ENCODE peak calls at places on chromosomes 1 and 21, in five cellular contexts. N is brain microvascular endothelial cell; T is CD8-positive, alpha-beta T cell; F is fibroblast of pulmonary artery; P is neural progenitor cell. E is an unnamed sample.

GRCh38 chr1:157119448-157119847 is 18.7 kb downstream of the ETV3 start:
- DNase-seq in N (no peak), F (no peak), T (no peak), P (no peak), E (no peak)

GRCh38 chr1:154155282-154155681 is 409 bp upstream of the NUP210L start:
- DNase-seq in N (peak), P (no peak), T (no peak), F (peak), E (peak)

GRCh38 chr1:163730366-163730765 is 408.6 kb downstream of the NUF2 start:
- DNase-seq in T (no peak), F (peak), N (no peak), P (no peak), E (peak)

GRCh38 chr1:47708658-47709301 is 270.9 kb downstream of the FOXD2 start:
- DNase-seq in T (no peak), N (peak), F (no peak), P (peak), E (peak)

GRCh38 chr1:231550448-231550781 is 21.9 kb downstream of the TSNAX start:
- DNase-seq in P (peak), N (no peak), T (peak), F (peak), E (peak)

GRCh38 chr1:220526294-220526693 is 1.6 kb upstream of the MARK1 start:
- DNase-seq in F (peak), N (no peak), T (no peak), P (peak), E (no peak)

GRCh38 chr1:245938046-245938435 is 569.0 kb downstream of the SMYD3 start:
- DNase-seq in N (no peak), T (no peak), P (no peak), F (no peak), E (no peak)

GRCh38 chr1:183932412-183932811 is 105.1 kb downstream of the COLGALT2 start:
- DNase-seq in N (peak), F (peak), P (no peak), T (no peak), E (peak)

GRCh38 chr1:17744666-17745563 is 10.2 kb upstream of the ACTL8 start:
- DNase-seq in F (peak), T (no peak), N (no peak), P (no peak), E (no peak)

GRCh38 chr1:212106286-212106792 is 70.8 kb downstream of the DTL start:
- DNase-seq in N (no peak), F (no peak), T (no peak), P (no peak), E (no peak)

GRCh38 chr1:26177182-26177684 is at the start of gene CNKSR1:
- DNase-seq in P (peak), T (no peak), F (no peak), N (no peak), E (no peak)

GRCh38 chr1:12572506-12572905 is 45.5 kb downstream of the DHRS3 start:
- DNase-seq in P (no peak), N (peak), F (peak), T (no peak), E (no peak)

DNA sequence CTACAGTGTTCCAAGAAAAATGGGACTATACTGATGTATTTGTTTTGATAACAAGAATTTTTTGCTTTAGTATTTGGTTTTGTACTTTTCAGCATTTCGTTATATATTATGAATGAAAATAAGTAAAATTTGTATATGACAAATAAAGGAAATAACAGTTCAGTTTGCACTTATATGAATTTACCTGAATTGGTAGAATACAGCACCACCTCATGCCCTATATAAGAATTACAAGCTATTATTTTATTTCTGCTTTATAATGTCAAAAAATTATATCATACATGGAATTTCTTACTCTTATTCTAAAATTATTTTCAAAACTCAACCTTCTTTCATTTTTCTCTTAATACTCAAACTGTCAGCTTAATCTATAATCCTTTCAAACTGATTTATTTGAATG is 14.6 kb downstream of the EFCAB7 start:
- DNase-seq in P (no peak), N (no peak), T (no peak), F (peak), E (peak)
- TF ChIP-seq CTCF in P (peak), N (peak), T (peak), F (peak), E (peak)

GRCh38 chr1:161071886-161072371 is 2.2 kb upstream of the ARHGAP30 start:
- DNase-seq in N (peak), F (peak), T (peak), P (peak), E (peak)
- TF ChIP-seq CTCF in N (peak), F (peak), T (peak), P (peak), E (peak)

GRCh38 chr1:182408435-182409070 is 8.1 kb upstream of the TEDDM1 start:
- DNase-seq in P (no peak), T (no peak), N (no peak), F (no peak), E (no peak)

GRCh38 chr1:182405578-182405977 is 5.1 kb upstream of the TEDDM1 start:
- DNase-seq in N (no peak), F (no peak), P (no peak), T (no peak), E (no peak)

GRCh38 chr1:182407724-182408123 is 7.3 kb upstream of the TEDDM1 start:
- DNase-seq in P (no peak), N (no peak), T (no peak), F (no peak), E (no peak)

GRCh38 chr1:182406006-182406405 is 5.5 kb upstream of the TEDDM1 start:
- DNase-seq in F (no peak), N (no peak), P (no peak), T (no peak), E (no peak)

DNA sequence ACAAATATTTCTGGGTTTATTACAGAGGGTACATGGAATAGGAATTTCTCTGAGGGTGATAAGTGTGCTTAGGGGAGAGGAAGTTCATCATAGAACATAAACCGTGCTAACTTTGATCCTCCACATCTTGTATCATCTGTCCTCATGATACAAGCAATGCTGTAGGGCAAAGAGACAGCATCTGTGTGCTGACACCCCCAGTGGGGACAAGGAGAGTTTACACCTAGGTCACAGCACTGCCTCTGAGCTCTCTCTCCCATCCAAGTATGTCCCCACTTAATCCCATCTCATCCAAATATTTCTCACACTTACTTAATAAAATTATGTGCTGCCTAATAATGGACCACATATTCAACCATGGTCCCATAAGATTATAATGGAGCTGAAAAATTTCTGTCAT is 4.3 kb upstream of the TEDDM1 start:
- DNase-seq in P (no peak), F (no peak), N (no peak), T (no peak), E (no peak)
- TF ChIP-seq CTCF in P (peak), F (no peak), N (no peak), T (no peak), E (no peak)

DNA sequence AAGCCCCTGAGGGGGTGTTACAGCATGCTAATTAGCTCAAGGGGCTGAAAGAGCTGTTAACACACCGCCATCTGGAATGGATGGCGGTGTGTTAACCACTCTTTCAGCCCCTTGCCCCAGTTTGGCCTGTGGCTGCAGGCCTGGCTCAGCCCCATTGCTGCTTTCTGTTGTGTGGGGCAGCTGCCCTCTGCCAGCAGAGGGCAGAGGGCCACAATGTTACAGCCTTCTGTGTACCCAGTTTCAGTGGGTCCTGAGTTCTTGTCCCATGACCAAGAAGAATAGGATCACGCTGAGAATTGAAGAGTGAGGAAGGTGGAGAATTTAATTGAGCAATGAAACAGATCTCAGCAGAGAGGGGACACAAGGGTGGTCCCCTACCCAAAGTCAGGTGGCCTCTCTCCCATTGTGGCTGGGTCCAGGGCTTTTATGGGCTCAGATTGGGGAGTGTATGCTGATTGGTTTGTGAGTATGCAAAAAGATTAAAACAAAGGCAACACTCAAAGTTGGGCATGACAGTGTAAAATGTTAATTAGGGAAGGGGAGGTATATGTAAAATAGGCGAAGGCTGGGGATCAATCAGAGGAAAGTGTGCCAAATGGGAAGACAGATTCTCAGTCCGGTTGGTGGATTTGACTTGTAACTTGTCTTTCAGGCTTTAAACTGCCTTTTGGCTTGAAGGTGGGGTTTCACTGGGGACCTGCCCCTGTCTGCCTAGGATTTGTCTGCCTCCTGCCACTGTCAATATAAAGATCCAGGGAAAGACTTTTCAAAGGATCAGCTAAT is 142.2 kb downstream of the RABGAP1L start:
- DNase-seq in N (no peak), P (peak), T (no peak), F (no peak), E (no peak)
- TF ChIP-seq CTCF in N (no peak), P (peak), T (no peak), F (no peak), E (no peak)

DNA sequence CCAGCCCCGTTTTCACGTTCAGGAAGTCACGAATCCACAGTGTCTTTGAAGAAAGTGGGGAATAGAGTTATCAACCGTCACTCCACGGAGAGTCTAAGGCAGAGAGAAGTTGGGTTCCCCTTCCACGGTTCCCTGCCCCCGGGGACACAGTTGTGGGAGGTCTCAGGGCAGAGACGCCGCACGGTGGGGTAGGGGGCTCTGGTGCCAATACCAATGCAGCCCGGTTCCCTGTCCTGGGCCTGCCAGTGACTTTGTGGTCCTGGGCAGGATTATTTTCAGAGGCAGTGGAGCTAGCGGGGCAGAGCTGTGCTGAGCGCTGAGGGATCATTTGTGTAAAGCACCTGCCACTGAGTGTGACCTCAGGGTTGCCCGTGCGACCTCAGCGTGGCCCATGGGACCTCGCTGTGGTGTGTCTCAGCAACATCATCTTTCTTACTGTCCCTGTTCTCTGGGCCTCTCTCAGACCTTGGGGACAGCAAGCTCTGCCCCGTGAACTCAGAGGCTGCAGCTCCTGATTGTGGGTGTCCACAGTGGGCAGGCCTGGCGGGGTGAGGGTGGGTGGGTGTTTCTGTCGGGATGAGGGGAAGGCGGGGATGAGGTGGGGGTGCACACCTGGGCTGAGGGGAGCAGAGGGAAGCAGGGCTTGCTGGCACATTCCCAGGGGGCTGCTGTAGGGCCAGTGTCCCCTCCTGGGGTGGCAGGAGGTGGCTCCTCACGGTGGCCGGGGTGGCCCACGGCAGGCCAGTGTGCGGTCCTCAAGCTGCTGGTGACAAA is 65.2 kb downstream of the AGPAT3 start:
- DNase-seq in T (no peak), N (no peak), P (no peak), F (no peak), E (no peak)
- TF ChIP-seq CTCF in T (no peak), N (no peak), P (no peak), F (no peak), E (no peak)

E was measured in astrocyte of the spinal cord.